ENCODE peak calls at places on chromosomes 5 and 9, in four cellular contexts. O is H7, B is fibroblast of villous mesenchyme, M is astrocyte of the cerebellum. Z is an unnamed sample.

GRCh38 chr5:150278916-150279315 is 10.7 kb downstream of the CAMK2A start:
- DNase-seq in B (peak; percentile 54), O (no peak), M (peak; percentile 58), Z (no peak)

GRCh38 chr5:42377496-42377895 is 45.7 kb upstream of the GHR start:
- DNase-seq in M (no peak), B (no peak), O (no peak), Z (peak; percentile 26)

GRCh38 chr5:41637869-41638268 is 127.5 kb upstream of the PLCXD3 start:
- DNase-seq in B (no peak), M (no peak), O (no peak), Z (peak; percentile 52)

GRCh38 chr5:117788596-117788995 is 1199.8 kb downstream of the DTWD2 start:
- DNase-seq in M (no peak), B (no peak), O (no peak), Z (no peak)

GRCh38 chr5:36305571-36306326 is 4.0 kb upstream of the RANBP3L start:
- DNase-seq in O (peak; percentile 12), M (no peak), B (peak; percentile 74), Z (peak; percentile 51)

GRCh38 chr5:957730-958485 is 50.7 kb upstream of the NKD2 start:
- DNase-seq in B (no peak), M (no peak), O (peak; percentile 42), Z (no peak)

GRCh38 chr5:181260720-181261319 is at the start of gene TRIM52:
- DNase-seq in M (peak; percentile 56), O (peak; percentile 94), B (peak; percentile 92), Z (peak; percentile 97)

GRCh38 chr9:83186354-83186753 is 123.4 kb upstream of the RASEF start:
- DNase-seq in M (no peak), B (no peak), O (no peak), Z (no peak)

GRCh38 chr5:62327627-62328026 is 21.6 kb downstream of the KIF2A start:
- DNase-seq in B (no peak), M (no peak), O (no peak), Z (no peak)

GRCh38 chr9:123081824-123082223 is 48.4 kb downstream of the GPR21 start:
- DNase-seq in O (no peak), B (peak; percentile 46), M (peak; percentile 29), Z (peak; percentile 69)

GRCh38 chr9:137550958-137551655 is 572 bp upstream of the MRPL41 start:
- DNase-seq in M (peak; percentile 13), O (peak; percentile 100), B (peak; percentile 70), Z (peak; percentile 94)

GRCh38 chr5:140221697-140222223 is 46.8 kb downstream of the CYSTM1 start:
- DNase-seq in M (peak; percentile 52), O (no peak), B (peak; percentile 51), Z (no peak)

GRCh38 chr5:97550164-97550563 is 367.1 kb upstream of the RIOK2 start:
- DNase-seq in B (peak; percentile 44), O (no peak), M (peak; percentile 11), Z (peak; percentile 42)

GRCh38 chr9:127049044-127049443 is 73.4 kb downstream of the ANGPTL2 start:
- DNase-seq in O (no peak), M (peak; percentile 64), B (peak; percentile 88), Z (no peak)

GRCh38 chr9:135958485-135958884 is 2.7 kb downstream of the UBAC1 start:
- DNase-seq in O (no peak), B (no peak), M (no peak), Z (no peak)

GRCh38 chr9:104388071-104388470 is 116.0 kb upstream of the OR13F1 start:
- DNase-seq in B (no peak), M (no peak), O (no peak), Z (no peak)

GRCh38 chr5:141398608-141399007 is 861 bp downstream of the PCDHGB5 start:
- DNase-seq in B (no peak), O (peak; percentile 28), M (no peak), Z (no peak)
- H3K4me3 ChIP-seq in B (peak overlapping the region; percentile 3), O (no peak overlapping the region), M (no peak overlapping the region), Z (no peak overlapping the region)

GRCh38 chr9:91948061-91948422 is 2.0 kb downstream of the ROR2 start:
- DNase-seq in O (no peak), B (peak; percentile 79), M (no peak), Z (peak; percentile 67)
- H3K4me3 ChIP-seq in O (peak overlapping the region; percentile 68), B (peak overlapping the region; percentile 75), M (peak overlapping the region; percentile 49), Z (peak overlapping the region; percentile 84)

DNA sequence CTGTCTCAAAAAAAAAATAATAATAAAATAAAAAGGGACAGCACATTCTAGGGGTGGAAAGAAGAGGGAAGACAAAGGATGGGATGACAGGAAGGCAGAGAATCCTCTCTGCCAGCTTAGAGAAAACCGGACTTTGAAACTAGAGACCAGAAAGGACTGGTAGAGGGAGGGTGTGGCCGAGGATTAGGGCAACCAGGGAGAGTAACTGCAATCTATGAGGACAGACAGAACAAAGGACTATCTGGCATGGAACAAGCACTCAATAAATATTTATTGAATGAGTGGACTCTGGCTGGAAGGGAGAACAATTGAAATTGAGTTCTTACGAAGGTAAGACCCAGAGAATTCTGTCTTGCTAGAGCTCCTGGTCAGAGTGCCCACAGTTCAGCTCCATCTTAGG is 2.4 kb downstream of the GBA2 start:
- DNase-seq in M (no peak), O (no peak), B (no peak), Z (no peak)
- H3K4me3 ChIP-seq in M (peak overlapping the region; percentile 86), O (peak overlapping the region; percentile 89), B (peak overlapping the region; percentile 91), Z (no peak overlapping the region)

GRCh38 chr5:178113141-178113787 is at the start of gene N4BP3:
- DNase-seq in O (peak; percentile 99), M (no peak), B (peak; percentile 38), Z (peak; percentile 91)
- H3K4me3 ChIP-seq in O (peak within 1 kb of the TSS; percentile 93), M (peak within 1 kb of the TSS; percentile 34), B (peak within 1 kb of the TSS; percentile 47), Z (peak within 1 kb of the TSS; percentile 68)

GRCh38 chr9:89635007-89635742 is 30.4 kb downstream of the GADD45G start:
- DNase-seq in M (peak; percentile 82), B (peak; percentile 45), O (no peak), Z (no peak)
- H3K4me3 ChIP-seq in M (no peak overlapping the region), B (no peak overlapping the region), O (no peak overlapping the region), Z (no peak overlapping the region)

DNA sequence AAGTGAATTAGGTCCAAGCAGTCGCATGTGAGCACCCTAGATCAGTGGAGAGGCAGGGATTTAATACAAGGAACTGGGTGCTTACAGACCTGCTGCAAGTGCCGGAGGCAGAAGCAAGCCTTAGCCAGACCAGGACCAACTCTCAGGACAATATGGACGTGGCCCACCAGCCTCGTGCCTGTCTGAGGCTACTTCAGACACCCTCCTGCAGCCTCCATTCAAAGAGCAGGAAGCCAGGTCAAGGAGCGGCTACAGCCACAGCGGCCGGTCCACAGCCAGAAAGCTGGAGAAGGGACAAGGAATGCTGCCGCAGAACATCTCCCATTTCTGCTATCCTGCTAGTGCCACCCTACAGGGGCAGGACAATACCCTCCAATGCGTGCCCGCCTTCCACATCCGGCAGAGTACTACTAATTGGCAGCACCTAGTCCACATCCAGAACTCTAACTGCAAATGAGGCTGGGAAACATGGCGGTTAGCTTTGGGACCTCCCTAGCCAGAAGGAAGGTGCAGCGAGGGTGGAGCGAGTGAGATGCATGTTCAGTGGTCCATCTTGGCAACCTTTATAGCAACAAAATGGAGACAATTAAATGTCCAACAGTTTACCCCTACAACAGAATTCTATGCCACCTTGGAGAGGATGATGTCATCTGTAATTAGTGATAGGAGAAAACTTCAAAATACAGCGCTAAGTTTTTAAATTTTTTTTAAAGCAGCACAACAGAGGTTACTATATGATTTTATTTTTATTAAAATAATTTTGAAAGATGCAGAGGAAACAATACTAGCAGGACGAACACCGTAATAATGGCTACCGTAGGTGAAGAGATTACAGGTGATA is 1.0 kb upstream of the ALDH1B1 start:
- DNase-seq in B (no peak), O (no peak), M (no peak), Z (no peak)
- H3K4me3 ChIP-seq in B (peak overlapping the region; percentile 86), O (peak overlapping the region; percentile 95), M (peak overlapping the region; percentile 85), Z (no peak overlapping the region)

DNA sequence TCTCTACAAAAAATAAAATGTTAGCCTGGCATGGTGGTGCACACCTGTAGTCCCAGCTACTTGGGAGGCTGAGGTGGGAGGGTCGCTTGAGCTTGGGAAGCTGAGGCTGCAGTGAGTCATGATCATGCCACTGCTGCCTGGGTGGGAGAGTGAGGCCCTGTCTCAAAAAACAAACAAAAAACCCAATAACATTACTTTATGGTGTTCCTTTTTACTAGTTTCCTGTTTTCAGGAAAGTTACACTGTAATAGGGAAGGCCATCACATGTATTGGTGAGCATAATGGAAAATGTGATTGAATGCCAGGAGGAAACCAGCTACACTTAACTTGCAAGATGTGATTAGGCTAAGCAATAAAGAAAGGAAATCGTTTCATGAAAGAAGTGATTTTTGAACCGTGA is 42.7 kb downstream of the SV2C start:
- DNase-seq in M (no peak), B (no peak), O (no peak), Z (no peak)
- H3K4me3 ChIP-seq in M (no peak overlapping the region), B (no peak overlapping the region), O (no peak overlapping the region), Z (no peak overlapping the region)

GRCh38 chr5:6686501-6686900 is 26.7 kb upstream of the TENT4A start:
- DNase-seq in M (no peak), O (no peak), B (no peak), Z (no peak)
- H3K4me3 ChIP-seq in M (no peak overlapping the region), O (no peak overlapping the region), B (no peak overlapping the region), Z (no peak overlapping the region)

Z was measured in mesendoderm.